ENCODE peak calls at places on chromosomes 7 and 10, in seven cellular contexts. One of them, this sample, is unnamed.

GRCh38 chr7:128911441-128912031 is 1.0 kb upstream of the KCP start:
- DNase-seq in astrocyte of the cerebellum: no peak
- DNase-seq in fibroblast of the aortic adventitia: no peak
- DNase-seq in CD4-positive, alpha-beta T cell: no peak
- DNase-seq in A673: no peak
- DNase-seq in astrocyte of the spinal cord: no peak
- DNase-seq in cardiac muscle cell: peak
- DNase-seq in this sample: no peak

GRCh38 chr7:139715194-139715815 is 62.5 kb downstream of the HIPK2 start:
- DNase-seq in cardiac muscle cell: no peak
- DNase-seq in CD4-positive, alpha-beta T cell: no peak
- DNase-seq in astrocyte of the spinal cord: no peak
- DNase-seq in A673: no peak
- DNase-seq in astrocyte of the cerebellum: no peak
- DNase-seq in fibroblast of the aortic adventitia: no peak
- DNase-seq in this sample: no peak

GRCh38 chr10:48496831-48497792 is 107.8 kb downstream of the ARHGAP22 start:
- DNase-seq in astrocyte of the cerebellum: peak
- DNase-seq in astrocyte of the spinal cord: peak
- DNase-seq in A673: peak
- DNase-seq in CD4-positive, alpha-beta T cell: no peak
- DNase-seq in fibroblast of the aortic adventitia: peak
- DNase-seq in cardiac muscle cell: no peak
- DNase-seq in this sample: peak

GRCh38 chr10:99203310-99203709 is 32.3 kb downstream of the HPSE2 start:
- DNase-seq in A673: no peak
- DNase-seq in cardiac muscle cell: no peak
- DNase-seq in astrocyte of the spinal cord: no peak
- DNase-seq in fibroblast of the aortic adventitia: no peak
- DNase-seq in astrocyte of the cerebellum: no peak
- DNase-seq in CD4-positive, alpha-beta T cell: no peak
- DNase-seq in this sample: no peak

GRCh38 chr7:28078036-28078901 is 102.3 kb downstream of the JAZF1 start:
- DNase-seq in fibroblast of the aortic adventitia: peak
- DNase-seq in cardiac muscle cell: peak
- DNase-seq in A673: peak
- DNase-seq in astrocyte of the cerebellum: peak
- DNase-seq in CD4-positive, alpha-beta T cell: peak
- DNase-seq in astrocyte of the spinal cord: peak
- DNase-seq in this sample: peak

GRCh38 chr7:30926323-30926722 is 14.7 kb downstream of the AQP1 start:
- DNase-seq in astrocyte of the cerebellum: no peak
- DNase-seq in astrocyte of the spinal cord: no peak
- DNase-seq in cardiac muscle cell: no peak
- DNase-seq in CD4-positive, alpha-beta T cell: no peak
- DNase-seq in fibroblast of the aortic adventitia: no peak
- DNase-seq in A673: no peak
- DNase-seq in this sample: no peak

GRCh38 chr7:36606442-36607205 is 117.7 kb downstream of the AOAH start:
- DNase-seq in CD4-positive, alpha-beta T cell: no peak
- DNase-seq in A673: no peak
- DNase-seq in fibroblast of the aortic adventitia: no peak
- DNase-seq in astrocyte of the spinal cord: no peak
- DNase-seq in astrocyte of the cerebellum: no peak
- DNase-seq in cardiac muscle cell: no peak
- DNase-seq in this sample: no peak

GRCh38 chr10:43961523-43962345 is 313.1 kb upstream of the ZNF32 start:
- DNase-seq in fibroblast of the aortic adventitia: peak
- DNase-seq in cardiac muscle cell: no peak
- DNase-seq in astrocyte of the spinal cord: no peak
- DNase-seq in astrocyte of the cerebellum: no peak
- DNase-seq in A673: no peak
- DNase-seq in CD4-positive, alpha-beta T cell: no peak
- DNase-seq in this sample: peak

GRCh38 chr10:90337316-90337715 is 520.5 kb downstream of the HTR7 start:
- DNase-seq in astrocyte of the spinal cord: no peak
- DNase-seq in cardiac muscle cell: no peak
- DNase-seq in astrocyte of the cerebellum: no peak
- DNase-seq in fibroblast of the aortic adventitia: no peak
- DNase-seq in A673: no peak
- DNase-seq in CD4-positive, alpha-beta T cell: no peak
- DNase-seq in this sample: no peak

GRCh38 chr7:107937514-107937913 is 46.5 kb downstream of the DLD start:
- DNase-seq in astrocyte of the spinal cord: no peak
- DNase-seq in cardiac muscle cell: no peak
- DNase-seq in CD4-positive, alpha-beta T cell: no peak
- DNase-seq in fibroblast of the aortic adventitia: no peak
- DNase-seq in astrocyte of the cerebellum: no peak
- DNase-seq in A673: no peak
- DNase-seq in this sample: no peak

GRCh38 chr10:100109670-100110069 is 28.0 kb upstream of the CPN1 start:
- DNase-seq in CD4-positive, alpha-beta T cell: no peak
- DNase-seq in fibroblast of the aortic adventitia: no peak
- DNase-seq in cardiac muscle cell: no peak
- DNase-seq in A673: no peak
- DNase-seq in astrocyte of the cerebellum: no peak
- DNase-seq in astrocyte of the spinal cord: no peak
- DNase-seq in this sample: no peak

GRCh38 chr7:113217314-113217713 is 99.0 kb upstream of the SMIM30 start:
- DNase-seq in astrocyte of the cerebellum: no peak
- DNase-seq in A673: peak
- DNase-seq in CD4-positive, alpha-beta T cell: no peak
- DNase-seq in astrocyte of the spinal cord: no peak
- DNase-seq in fibroblast of the aortic adventitia: no peak
- DNase-seq in cardiac muscle cell: no peak
- DNase-seq in this sample: no peak

GRCh38 chr10:34010891-34011290 is 676.4 kb upstream of the NRP1 start:
- DNase-seq in astrocyte of the spinal cord: peak
- DNase-seq in astrocyte of the cerebellum: peak
- DNase-seq in cardiac muscle cell: no peak
- DNase-seq in fibroblast of the aortic adventitia: peak
- DNase-seq in A673: no peak
- DNase-seq in CD4-positive, alpha-beta T cell: no peak
- DNase-seq in this sample: no peak

GRCh38 chr7:95840953-95841950 is 68.9 kb downstream of the DYNC1I1 start:
- DNase-seq in CD4-positive, alpha-beta T cell: no peak
- DNase-seq in cardiac muscle cell: peak
- DNase-seq in fibroblast of the aortic adventitia: no peak
- DNase-seq in A673: peak
- DNase-seq in astrocyte of the cerebellum: no peak
- DNase-seq in astrocyte of the spinal cord: no peak
- DNase-seq in this sample: no peak

GRCh38 chr10:84329094-84329611 is 764 bp downstream of the CCSER2 start:
- DNase-seq in fibroblast of the aortic adventitia: peak
- DNase-seq in astrocyte of the spinal cord: peak
- DNase-seq in astrocyte of the cerebellum: no peak
- DNase-seq in cardiac muscle cell: peak
- DNase-seq in A673: peak
- DNase-seq in CD4-positive, alpha-beta T cell: peak
- DNase-seq in this sample: peak

GRCh38 chr7:45215611-45216062 is 58.0 kb downstream of the RAMP3 start:
- DNase-seq in A673: no peak
- DNase-seq in astrocyte of the spinal cord: no peak
- DNase-seq in cardiac muscle cell: no peak
- DNase-seq in CD4-positive, alpha-beta T cell: no peak
- DNase-seq in fibroblast of the aortic adventitia: no peak
- DNase-seq in astrocyte of the cerebellum: no peak
- DNase-seq in this sample: no peak

GRCh38 chr7:46003896-46004875 is 83.1 kb upstream of the IGFBP3 start:
- DNase-seq in astrocyte of the cerebellum: peak
- DNase-seq in fibroblast of the aortic adventitia: peak
- DNase-seq in cardiac muscle cell: no peak
- DNase-seq in A673: no peak
- DNase-seq in astrocyte of the spinal cord: peak
- DNase-seq in CD4-positive, alpha-beta T cell: no peak
- DNase-seq in this sample: no peak

GRCh38 chr7:98531717-98532116 is 85.4 kb upstream of the NPTX2 start:
- DNase-seq in astrocyte of the spinal cord: no peak
- DNase-seq in astrocyte of the cerebellum: no peak
- DNase-seq in cardiac muscle cell: no peak
- DNase-seq in CD4-positive, alpha-beta T cell: no peak
- DNase-seq in fibroblast of the aortic adventitia: no peak
- DNase-seq in A673: no peak
- DNase-seq in this sample: no peak
- TF ChIP-seq CTCF in astrocyte of the spinal cord: no peak
- TF ChIP-seq CTCF in astrocyte of the cerebellum: no peak
- TF ChIP-seq CTCF in cardiac muscle cell: no peak
- TF ChIP-seq CTCF in CD4-positive, alpha-beta T cell: no peak
- TF ChIP-seq CTCF in fibroblast of the aortic adventitia: no peak
- TF ChIP-seq CTCF in A673: peak
- TF ChIP-seq CTCF in this sample: no peak

GRCh38 chr7:100496509-100496908 is 12.8 kb downstream of the NYAP1 start:
- DNase-seq in A673: no peak
- DNase-seq in CD4-positive, alpha-beta T cell: no peak
- DNase-seq in cardiac muscle cell: no peak
- DNase-seq in astrocyte of the cerebellum: no peak
- DNase-seq in fibroblast of the aortic adventitia: no peak
- DNase-seq in astrocyte of the spinal cord: no peak
- DNase-seq in this sample: no peak

GRCh38 chr7:100492738-100493475 is 9.2 kb downstream of the NYAP1 start:
- DNase-seq in fibroblast of the aortic adventitia: no peak
- DNase-seq in CD4-positive, alpha-beta T cell: no peak
- DNase-seq in astrocyte of the spinal cord: no peak
- DNase-seq in A673: no peak
- DNase-seq in cardiac muscle cell: no peak
- DNase-seq in astrocyte of the cerebellum: no peak
- DNase-seq in this sample: no peak

GRCh38 chr7:100490483-100491191 is 6.9 kb downstream of the NYAP1 start:
- DNase-seq in fibroblast of the aortic adventitia: no peak
- DNase-seq in astrocyte of the cerebellum: no peak
- DNase-seq in CD4-positive, alpha-beta T cell: no peak
- DNase-seq in cardiac muscle cell: no peak
- DNase-seq in A673: no peak
- DNase-seq in astrocyte of the spinal cord: no peak
- DNase-seq in this sample: no peak

GRCh38 chr7:100491192-100491578 is 7.5 kb downstream of the NYAP1 start:
- DNase-seq in astrocyte of the cerebellum: no peak
- DNase-seq in CD4-positive, alpha-beta T cell: no peak
- DNase-seq in cardiac muscle cell: no peak
- DNase-seq in A673: no peak
- DNase-seq in astrocyte of the spinal cord: no peak
- DNase-seq in fibroblast of the aortic adventitia: no peak
- DNase-seq in this sample: no peak

GRCh38 chr7:100493476-100494264 is 9.9 kb downstream of the NYAP1 start:
- DNase-seq in astrocyte of the spinal cord: peak
- DNase-seq in A673: no peak
- DNase-seq in CD4-positive, alpha-beta T cell: peak
- DNase-seq in cardiac muscle cell: no peak
- DNase-seq in astrocyte of the cerebellum: no peak
- DNase-seq in fibroblast of the aortic adventitia: no peak
- DNase-seq in this sample: peak
- TF ChIP-seq CTCF in astrocyte of the spinal cord: no peak
- TF ChIP-seq CTCF in A673: no peak
- TF ChIP-seq CTCF in CD4-positive, alpha-beta T cell: no peak
- TF ChIP-seq CTCF in cardiac muscle cell: no peak
- TF ChIP-seq CTCF in astrocyte of the cerebellum: no peak
- TF ChIP-seq CTCF in fibroblast of the aortic adventitia: no peak
- TF ChIP-seq CTCF in this sample: no peak

DNA sequence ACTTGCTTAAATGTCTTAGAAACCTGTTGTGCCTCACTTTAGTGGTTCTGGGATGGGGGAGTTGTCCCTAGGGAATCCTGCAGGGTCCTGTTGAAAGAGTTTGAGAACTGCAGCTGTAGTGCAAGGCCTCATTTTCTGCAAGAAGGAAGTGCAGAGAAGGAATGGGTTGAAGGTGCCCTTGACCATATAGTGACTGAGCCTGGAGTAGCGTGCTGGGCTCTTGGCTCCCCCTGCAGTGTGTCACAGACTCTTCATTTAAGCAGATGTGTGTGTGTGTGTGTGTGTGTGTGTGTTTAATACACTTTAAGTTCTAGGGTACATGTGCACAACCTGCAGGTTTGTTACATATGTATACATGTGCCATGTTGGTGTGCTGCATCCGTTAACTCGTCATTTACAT is 92.2 kb downstream of the GRK5 start:
- DNase-seq in fibroblast of the aortic adventitia: peak
- DNase-seq in A673: no peak
- DNase-seq in cardiac muscle cell: peak
- DNase-seq in astrocyte of the spinal cord: no peak
- DNase-seq in CD4-positive, alpha-beta T cell: no peak
- DNase-seq in astrocyte of the cerebellum: no peak
- DNase-seq in this sample: no peak
- TF ChIP-seq CTCF in fibroblast of the aortic adventitia: no peak
- TF ChIP-seq CTCF in A673: peak
- TF ChIP-seq CTCF in cardiac muscle cell: no peak
- TF ChIP-seq CTCF in astrocyte of the spinal cord: no peak
- TF ChIP-seq CTCF in CD4-positive, alpha-beta T cell: no peak
- TF ChIP-seq CTCF in astrocyte of the cerebellum: no peak
- TF ChIP-seq CTCF in this sample: no peak

DNA sequence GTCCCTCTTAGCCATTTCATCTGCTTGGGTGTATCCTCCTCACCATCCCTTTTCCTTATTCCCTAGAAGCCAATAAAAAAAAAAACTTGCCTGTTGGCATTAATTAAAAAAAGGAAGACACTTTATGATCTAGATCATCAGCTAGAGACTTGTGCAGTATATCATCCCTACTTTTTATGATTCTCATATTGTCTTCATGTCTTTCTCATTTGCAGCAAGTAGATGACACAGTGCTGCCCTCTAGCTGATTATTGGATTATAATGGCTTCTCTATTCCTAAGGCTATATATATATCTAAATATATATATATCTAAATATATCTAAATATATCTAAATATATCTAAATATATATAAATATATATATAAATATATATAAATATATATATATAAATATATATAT is 272.4 kb upstream of the LRGUK start:
- DNase-seq in fibroblast of the aortic adventitia: peak
- DNase-seq in astrocyte of the cerebellum: peak
- DNase-seq in A673: peak
- DNase-seq in CD4-positive, alpha-beta T cell: no peak
- DNase-seq in cardiac muscle cell: peak
- DNase-seq in astrocyte of the spinal cord: peak
- DNase-seq in this sample: peak
- TF ChIP-seq CTCF in fibroblast of the aortic adventitia: peak
- TF ChIP-seq CTCF in astrocyte of the cerebellum: peak
- TF ChIP-seq CTCF in A673: peak
- TF ChIP-seq CTCF in CD4-positive, alpha-beta T cell: no peak
- TF ChIP-seq CTCF in cardiac muscle cell: peak
- TF ChIP-seq CTCF in astrocyte of the spinal cord: peak
- TF ChIP-seq CTCF in this sample: peak

GRCh38 chr7:67950321-67951083 is 953.9 kb downstream of the TYW1 start:
- DNase-seq in fibroblast of the aortic adventitia: no peak
- DNase-seq in A673: peak
- DNase-seq in CD4-positive, alpha-beta T cell: no peak
- DNase-seq in astrocyte of the spinal cord: no peak
- DNase-seq in cardiac muscle cell: no peak
- DNase-seq in astrocyte of the cerebellum: no peak
- DNase-seq in this sample: no peak

GRCh38 chr7:67947191-67947590 is 950.6 kb downstream of the TYW1 start:
- DNase-seq in astrocyte of the spinal cord: no peak
- DNase-seq in CD4-positive, alpha-beta T cell: no peak
- DNase-seq in cardiac muscle cell: no peak
- DNase-seq in A673: no peak
- DNase-seq in astrocyte of the cerebellum: no peak
- DNase-seq in fibroblast of the aortic adventitia: no peak
- DNase-seq in this sample: no peak

DNA sequence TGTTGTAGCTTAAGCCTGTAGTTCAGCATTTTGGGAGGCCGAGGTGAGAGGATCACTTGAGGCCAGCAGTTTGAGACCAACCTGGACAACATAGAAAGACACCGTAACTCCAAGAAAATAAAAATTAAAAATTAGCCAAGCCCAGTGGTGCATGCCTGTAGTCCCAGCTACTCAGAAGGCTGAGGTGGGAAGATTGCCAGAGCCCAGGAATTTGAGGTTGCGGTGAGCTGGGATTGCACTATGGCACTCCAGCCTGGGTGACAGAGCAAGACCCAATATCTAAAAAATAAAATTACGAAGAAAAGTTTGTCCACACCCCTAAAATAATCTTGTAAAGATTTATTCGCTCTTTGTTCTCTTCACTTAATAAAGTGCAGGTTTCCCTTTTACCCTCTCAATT is 951.0 kb downstream of the TYW1 start:
- DNase-seq in astrocyte of the cerebellum: peak
- DNase-seq in fibroblast of the aortic adventitia: no peak
- DNase-seq in A673: no peak
- DNase-seq in CD4-positive, alpha-beta T cell: no peak
- DNase-seq in cardiac muscle cell: no peak
- DNase-seq in astrocyte of the spinal cord: no peak
- DNase-seq in this sample: no peak
- TF ChIP-seq CTCF in astrocyte of the cerebellum: no peak
- TF ChIP-seq CTCF in fibroblast of the aortic adventitia: no peak
- TF ChIP-seq CTCF in A673: no peak
- TF ChIP-seq CTCF in CD4-positive, alpha-beta T cell: no peak
- TF ChIP-seq CTCF in cardiac muscle cell: no peak
- TF ChIP-seq CTCF in astrocyte of the spinal cord: no peak
- TF ChIP-seq CTCF in this sample: no peak

This sample was measured in fibroblast of villous mesenchyme.